ENCODE peak calls at places on chromosomes 12 and 14, in five cellular contexts. R is foreskin fibroblast, T is IMR-90, W is lower lobe of right lung, L is transverse colon. J is an unnamed sample.

GRCh38 chr14:95514131-95515079 is 2.0 kb downstream of the SYNE3 start:
- DNase-seq in R (no peak), T (no peak), W (peak; percentile 54), L (no peak), J (no peak)

GRCh38 chr12:132143328-132144071 is 619 bp downstream of the DDX51 start:
- DNase-seq in R (peak; percentile 35), T (no peak), W (no peak), L (no peak), J (no peak)

GRCh38 chr14:91681893-91682563 is 49.9 kb downstream of the CATSPERB start:
- DNase-seq in R (no peak), T (no peak), W (no peak), L (no peak), J (no peak)

GRCh38 chr12:65010437-65010836 is 110.7 kb downstream of the WIF1 start:
- DNase-seq in R (no peak), T (no peak), W (no peak), L (no peak), J (no peak)

GRCh38 chr12:21301-22189 is 45.0 kb upstream of the IQSEC3 start:
- DNase-seq in R (no peak), T (no peak), W (peak; percentile 71), L (no peak), J (no peak)

GRCh38 chr12:12788675-12789368 is 3.4 kb downstream of the APOLD1 start:
- DNase-seq in R (peak; percentile 90), T (peak; percentile 82), W (no peak), L (peak; percentile 79), J (peak; percentile 59)

GRCh38 chr12:122859303-122860051 is 24.2 kb downstream of the HIP1R start:
- DNase-seq in R (no peak), T (no peak), W (no peak), L (no peak), J (no peak)

GRCh38 chr14:37791384-37792036 is 196.1 kb downstream of the TTC6 start:
- DNase-seq in R (no peak), T (no peak), W (no peak), L (no peak), J (no peak)

GRCh38 chr12:100539209-100539608 is 34.3 kb upstream of the GAS2L3 start:
- DNase-seq in R (peak; percentile 20), T (peak; percentile 37), W (no peak), L (no peak), J (peak; percentile 45)

GRCh38 chr12:72295101-72295500 is 22.9 kb downstream of the TRHDE start:
- DNase-seq in R (peak; percentile 25), T (peak; percentile 43), W (no peak), L (no peak), J (no peak)

GRCh38 chr12:10196210-10196609 is 16.5 kb upstream of the GABARAPL1 start:
- DNase-seq in R (no peak), T (no peak), W (no peak), L (no peak), J (no peak)

DNA sequence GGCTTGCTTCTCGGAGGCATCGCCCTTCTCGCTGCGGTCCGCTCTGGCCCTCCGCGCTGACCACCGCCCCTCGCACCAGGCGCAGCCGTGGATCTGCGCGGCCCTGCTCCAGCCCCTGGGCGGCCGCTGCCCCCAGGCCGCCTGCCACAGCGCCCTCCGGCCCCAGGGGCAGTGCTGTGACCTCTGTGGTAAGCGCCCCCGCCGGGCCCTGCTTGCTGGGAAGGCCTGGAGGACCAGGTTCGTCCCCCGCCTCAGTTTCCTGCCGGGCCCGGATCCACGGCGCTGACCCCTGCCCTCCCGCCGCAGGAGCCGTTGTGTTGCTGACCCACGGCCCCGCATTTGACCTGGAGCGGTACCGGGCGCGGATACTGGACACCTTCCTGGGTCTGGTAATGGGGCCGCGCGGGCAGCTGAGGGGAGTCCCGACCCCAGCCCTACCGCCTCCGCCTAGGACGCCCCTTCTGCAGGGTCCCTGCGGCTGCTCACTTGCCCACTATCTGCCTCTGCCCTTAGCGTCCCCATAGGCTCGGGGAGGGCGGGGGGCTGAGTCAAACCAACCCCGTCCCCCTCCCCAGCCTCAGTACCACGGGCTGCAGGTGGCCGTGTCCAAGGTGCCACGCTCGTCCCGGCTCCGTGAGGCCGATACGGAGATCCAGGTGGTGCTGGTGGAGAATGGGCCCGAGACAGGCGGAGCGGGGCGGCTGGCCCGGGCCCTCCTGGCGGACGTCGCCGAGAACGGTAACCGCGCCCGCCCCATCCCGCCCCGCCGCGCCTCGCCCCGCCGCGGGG is 7.1 kb downstream of the AMN start:
- DNase-seq in R (no peak), T (no peak), W (peak; percentile 45), L (peak; percentile 28), J (no peak)
- H3K4me3 ChIP-seq in R (no peak overlapping the region), T (peak overlapping the region; percentile 42), W (peak overlapping the region; percentile 57), L (peak overlapping the region; percentile 63), J (peak overlapping the region; percentile 3)

DNA sequence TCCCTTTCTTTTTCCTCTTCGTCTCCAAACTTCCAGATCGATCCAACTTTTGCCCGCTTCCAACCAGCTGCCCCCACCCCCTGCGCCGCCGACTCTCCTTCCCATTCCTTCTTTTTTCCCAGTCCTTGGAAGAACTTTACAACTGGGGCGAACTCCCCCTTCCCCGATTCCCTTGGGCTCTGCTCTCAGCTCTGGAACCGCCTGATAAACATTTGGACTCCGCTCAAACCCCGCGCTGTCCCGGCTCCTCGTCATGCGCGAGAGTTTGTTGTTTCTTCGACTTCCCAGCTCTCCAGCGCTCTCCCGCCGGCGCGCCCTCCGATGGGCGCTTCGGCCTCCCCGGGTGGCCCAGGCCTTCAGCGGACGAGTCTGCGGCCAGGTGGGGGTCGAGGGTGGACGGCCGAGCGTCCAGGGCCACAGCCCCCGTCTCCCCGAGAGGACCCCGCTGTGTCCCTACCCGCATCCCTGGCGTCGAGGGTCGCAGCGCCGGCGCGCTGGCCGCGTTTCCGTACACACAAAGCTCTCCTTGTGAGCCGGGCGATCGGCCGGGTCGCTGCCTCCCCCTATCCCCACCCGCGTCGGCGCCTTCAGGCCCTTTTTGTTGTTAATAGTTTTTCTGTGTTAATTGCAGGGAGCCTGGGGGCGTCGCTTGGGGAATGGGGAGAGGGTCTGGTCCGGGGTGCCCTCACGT is 819 bp downstream of the MMP14 start:
- DNase-seq in R (peak; percentile 57), T (peak; percentile 63), W (peak; percentile 72), L (peak; percentile 58), J (no peak)
- H3K4me3 ChIP-seq in R (peak overlapping the region; percentile 89), T (peak overlapping the region; percentile 64), W (peak overlapping the region; percentile 87), L (peak overlapping the region; percentile 98), J (peak overlapping the region; percentile 98)

DNA sequence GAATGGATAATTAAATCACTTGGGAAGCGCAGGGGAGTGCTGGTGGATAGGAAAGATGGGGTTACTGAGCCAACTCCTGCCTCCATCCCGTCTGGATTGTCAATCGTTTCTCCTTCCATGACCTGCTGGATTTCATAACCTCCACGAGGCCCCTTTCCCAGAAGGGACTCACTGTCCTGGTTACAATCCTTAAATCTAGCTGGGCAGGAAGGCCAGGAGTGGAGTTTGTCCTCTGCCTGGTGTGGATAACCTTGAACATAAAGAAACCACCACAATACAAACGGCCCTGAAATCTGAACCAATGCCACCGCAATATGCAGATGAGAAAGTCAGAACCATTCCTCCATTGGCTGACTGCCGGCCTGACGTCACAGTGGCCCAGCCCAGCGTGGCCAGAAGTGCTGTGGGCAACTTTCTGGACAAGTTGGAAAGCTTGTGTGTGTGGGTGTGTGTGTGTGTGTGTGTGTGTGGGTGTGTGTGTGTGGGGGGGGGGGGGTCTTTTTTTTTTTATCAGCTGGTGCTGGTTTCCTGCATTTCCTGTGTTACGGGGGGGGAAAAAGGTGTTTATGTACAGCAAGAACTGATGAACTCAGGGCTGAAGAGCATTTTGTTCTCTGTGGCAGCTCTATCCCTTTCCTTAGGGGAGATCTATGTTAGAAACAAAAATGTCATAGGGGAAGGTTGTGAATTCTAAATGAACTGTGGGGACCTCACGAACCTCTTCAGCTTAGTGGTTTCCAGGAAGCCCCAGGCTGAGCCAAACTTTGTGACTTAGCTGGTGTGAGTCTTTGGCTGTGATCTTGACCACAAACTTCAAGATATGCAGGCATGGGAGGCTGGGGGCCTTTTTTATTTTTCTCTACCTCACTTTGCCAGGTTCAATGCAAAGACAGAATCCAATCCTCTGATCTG is 81.6 kb upstream of the MED13L start:
- DNase-seq in R (peak; percentile 97), T (peak; percentile 94), W (peak; percentile 94), L (peak; percentile 92), J (peak; percentile 96)
- H3K4me3 ChIP-seq in R (peak overlapping the region; percentile 14), T (no peak overlapping the region), W (peak overlapping the region; percentile 21), L (no peak overlapping the region), J (peak overlapping the region; percentile 5)

GRCh38 chr14:50676814-50677516 is 8.9 kb upstream of the SAV1 start:
- DNase-seq in R (no peak), T (no peak), W (no peak), L (no peak), J (no peak)
- H3K4me3 ChIP-seq in R (no peak overlapping the region), T (no peak overlapping the region), W (no peak overlapping the region), L (no peak overlapping the region), J (no peak overlapping the region)

GRCh38 chr12:24535334-24536019 is 413.4 kb downstream of the BCAT1 start:
- DNase-seq in R (no peak), T (no peak), W (no peak), L (no peak), J (no peak)
- H3K4me3 ChIP-seq in R (no peak overlapping the region), T (no peak overlapping the region), W (no peak overlapping the region), L (no peak overlapping the region), J (no peak overlapping the region)

GRCh38 chr12:22544038-22544979 is at the start of gene C2CD5:
- DNase-seq in R (peak; percentile 99), T (peak; percentile 97), W (peak; percentile 98), L (peak; percentile 98), J (peak; percentile 97)
- H3K4me3 ChIP-seq in R (peak within 1 kb of the TSS; percentile 67), T (peak within 1 kb of the TSS; percentile 80), W (peak within 1 kb of the TSS; percentile 82), L (peak within 1 kb of the TSS; percentile 76), J (peak within 1 kb of the TSS; percentile 87)

GRCh38 chr12:39441189-39441962 is 1.5 kb downstream of the KIF21A start:
- DNase-seq in R (no peak), T (no peak), W (no peak), L (no peak), J (no peak)
- H3K4me3 ChIP-seq in R (peak overlapping the region; percentile 67), T (no peak overlapping the region), W (peak overlapping the region; percentile 75), L (peak overlapping the region; percentile 82), J (peak overlapping the region; percentile 77)

J was measured in astrocyte of the cerebellum.